ENCODE peak calls at places on chromosomes 4 and X, in eight cellular contexts. L is HepG2, W is WTC11, N is IMR-90, O is GM12878, A is K562, B is A549, X is H1. M is an unnamed sample.

GRCh38 chr4:8355306-8355705 is 85.2 kb downstream of the ACOX3 start:
- DNase-seq in O (no peak), L (no peak), B (no peak), N (peak; percentile 16), W (no peak), A (no peak), X (no peak), M (no peak)

GRCh38 chr4:82741188-82741587 is 57.4 kb downstream of the SCD5 start:
- DNase-seq in B (no peak), N (no peak), L (peak; percentile 84), O (no peak), W (no peak), X (no peak), A (no peak), M (no peak)

GRCh38 chr4:96009720-96010119 is 169.8 kb downstream of the PDHA2 start:
- DNase-seq in B (no peak), N (no peak), X (no peak), L (no peak), A (no peak), W (no peak), O (no peak), M (no peak)

GRCh38 chrX:67917412-67918010 is 373.7 kb downstream of the AR start:
- DNase-seq in N (no peak), B (no peak), O (no peak), X (no peak), W (no peak), L (no peak), A (no peak), M (no peak)

GRCh38 chrX:24125028-24125612 is 24.4 kb upstream of the ZFX start:
- DNase-seq in A (no peak), X (no peak), B (no peak), W (no peak), L (no peak), N (no peak), O (no peak), M (no peak)

GRCh38 chrX:22163306-22163705 is 109.4 kb upstream of the CBLL2 start:
- DNase-seq in X (no peak), O (no peak), B (no peak), L (no peak), A (no peak), W (no peak), N (no peak), M (no peak)

GRCh38 chr4:8101213-8101781 is 57.3 kb downstream of the ABLIM2 start:
- DNase-seq in N (no peak), A (no peak), W (no peak), X (no peak), O (no peak), B (no peak), L (peak; percentile 15), M (no peak)

GRCh38 chr4:38948551-38948950 is 80.9 kb downstream of the FAM114A1 start:
- DNase-seq in B (no peak), A (no peak), N (peak; percentile 95), X (no peak), L (no peak), W (no peak), O (no peak), M (no peak)

GRCh38 chrX:78527263-78527662 is 131.9 kb downstream of the RTL3 start:
- DNase-seq in O (no peak), N (peak; percentile 8), A (no peak), L (no peak), X (no peak), B (no peak), W (no peak), M (no peak)

GRCh38 chr4:100086766-100087431 is 103.4 kb downstream of the DDIT4L start:
- DNase-seq in O (no peak), X (no peak), W (no peak), N (no peak), L (no peak), B (no peak), A (no peak), M (no peak)

GRCh38 chr4:114563536-114564315 is 34.9 kb upstream of the UGT8 start:
- DNase-seq in A (no peak), O (no peak), N (no peak), L (no peak), W (no peak), X (no peak), B (no peak), M (no peak)

GRCh38 chr4:19478791-19479190 is 772.9 kb upstream of the SLIT2 start:
- DNase-seq in N (peak; percentile 81), B (no peak), X (no peak), L (no peak), O (no peak), A (no peak), W (no peak), M (no peak)

GRCh38 chr4:168612435-168613139 is 115.7 kb downstream of the PALLD start:
- DNase-seq in W (no peak), N (peak; percentile 78), O (no peak), X (no peak), A (no peak), L (no peak), B (no peak), M (no peak)

GRCh38 chr4:154491731-154492249 is at the start of gene DCHS2:
- DNase-seq in L (peak; percentile 24), O (no peak), X (no peak), N (no peak), B (peak; percentile 12), A (peak; percentile 76), W (peak; percentile 69), M (peak; percentile 55)

GRCh38 chr4:8274772-8275241 is 5.3 kb downstream of the HTRA3 start:
- DNase-seq in X (no peak), O (no peak), W (no peak), L (no peak), N (peak; percentile 93), A (no peak), B (no peak), M (peak; percentile 95)

GRCh38 chrX:9171841-9172240 is 137.9 kb upstream of the FAM9B start:
- DNase-seq in L (no peak), O (no peak), A (no peak), B (no peak), N (peak; percentile 82), W (no peak), X (no peak), M (no peak)

GRCh38 chr4:169253904-169254303 is 16.9 kb downstream of the SH3RF1 start:
- DNase-seq in W (no peak), B (no peak), X (no peak), N (peak; percentile 94), O (no peak), A (no peak), L (no peak), M (no peak)

GRCh38 chrX:103730147-103730546 is 19.4 kb downstream of the TMEM31 start:
- DNase-seq in X (no peak), N (no peak), O (no peak), W (no peak), A (no peak), L (no peak), B (no peak), M (no peak)

GRCh38 chrX:140712413-140713173 is 3.0 kb downstream of the LINC00632 start:
- DNase-seq in N (peak; percentile 55), X (peak; percentile 17), A (no peak), L (no peak), B (peak; percentile 1), W (peak; percentile 60), O (no peak), M (peak; percentile 60)

GRCh38 chr4:40255722-40256281 is 59.0 kb downstream of the RHOH start:
- DNase-seq in B (peak; percentile 64), N (peak; percentile 99), W (no peak), X (no peak), L (peak; percentile 71), O (no peak), A (no peak), M (no peak)

GRCh38 chrX:107773206-107773605 is 2.4 kb downstream of the TSC22D3 start:
- DNase-seq in B (no peak), X (no peak), L (no peak), A (no peak), W (peak; percentile 34), N (no peak), O (no peak), M (no peak)

DNA sequence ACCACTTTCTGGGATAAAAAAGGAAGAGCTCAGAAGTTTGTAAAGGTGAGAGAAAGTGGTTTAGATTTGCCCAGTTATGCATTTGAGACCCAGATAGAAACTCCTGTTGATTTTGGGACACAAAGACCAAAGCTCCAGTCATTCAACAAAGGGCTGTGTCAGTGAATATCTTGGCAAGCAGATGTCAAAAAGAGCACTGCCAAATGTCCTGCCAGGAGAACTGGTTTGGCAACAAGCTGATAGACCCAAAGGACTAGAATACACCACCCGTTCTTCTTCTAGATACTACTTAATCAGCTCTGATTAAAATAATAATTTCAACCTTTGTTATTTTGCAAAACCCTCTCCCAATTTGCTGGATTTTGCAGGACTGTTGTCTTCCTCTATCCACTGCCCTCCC is 121.4 kb downstream of the NHS start:
- DNase-seq in A (no peak), L (no peak), W (no peak), O (no peak), B (no peak), N (no peak), X (no peak), M (no peak)
- TF ChIP-seq USF2 in A (no peak), L (no peak), W (no peak), O (no peak), B (no peak), N (no peak), X (no peak), M (no peak)

DNA sequence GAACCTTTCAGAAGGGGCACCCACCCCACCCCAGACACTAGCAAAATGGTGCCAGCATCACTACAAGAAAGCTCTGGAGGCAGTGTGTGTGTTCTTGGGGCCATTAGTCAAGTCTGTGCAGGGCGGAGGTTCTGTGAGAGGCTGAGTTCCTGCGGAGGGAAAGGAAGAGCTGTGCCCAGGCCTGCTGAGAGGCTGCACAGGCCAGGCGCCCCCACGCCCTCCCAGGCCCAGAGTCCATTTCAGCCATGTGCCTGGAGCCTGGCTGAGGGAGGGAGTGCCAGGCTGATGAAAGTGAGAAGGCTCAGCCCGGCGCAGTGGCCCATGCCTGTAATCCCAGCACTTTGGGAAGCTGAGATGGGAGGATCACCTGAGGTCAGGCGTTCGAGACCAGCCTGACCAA is 90.0 kb downstream of the DCTD start:
- DNase-seq in W (no peak), N (no peak), O (no peak), A (no peak), X (no peak), L (no peak), B (no peak), M (no peak)
- TF ChIP-seq USF2 in W (no peak), N (no peak), O (no peak), A (no peak), X (no peak), L (no peak), B (no peak), M (no peak)

DNA sequence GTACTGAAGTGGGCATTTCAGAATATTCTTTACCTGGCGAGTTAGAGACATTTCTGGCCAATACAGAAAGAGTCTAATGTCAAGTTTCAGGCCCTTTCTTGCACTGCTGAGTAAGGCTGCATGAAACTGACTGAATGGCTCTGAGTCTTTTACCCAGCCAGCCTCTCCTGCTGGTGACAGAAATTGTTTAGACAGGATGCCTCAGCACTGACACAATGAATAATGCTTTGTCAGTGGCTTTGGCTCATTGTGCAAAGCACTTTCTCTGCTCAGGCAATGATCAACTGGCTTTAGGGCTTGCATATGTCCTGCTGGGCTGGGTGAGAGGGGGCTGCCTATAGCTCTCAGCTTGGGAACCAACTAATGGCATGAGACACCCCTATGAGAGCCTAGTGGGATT is 45.5 kb downstream of the CLNK start:
- DNase-seq in O (no peak), X (no peak), N (no peak), A (no peak), L (no peak), W (no peak), B (no peak), M (no peak)
- TF ChIP-seq USF2 in O (no peak), X (no peak), N (no peak), A (no peak), L (no peak), W (no peak), B (no peak), M (no peak)

GRCh38 chr4:54819044-54819443 is 161.3 kb downstream of the KIT start:
- DNase-seq in L (no peak), X (no peak), A (no peak), W (no peak), O (no peak), N (no peak), B (no peak), M (no peak)
- TF ChIP-seq USF2 in L (no peak), X (no peak), A (no peak), W (no peak), O (no peak), N (no peak), B (no peak), M (no peak)